ENCODE peak calls at places on chromosome 21, in five cellular contexts. T is sigmoid colon, L is endothelial cell, K is uterus, N is RWPE1. P is an unnamed sample.

GRCh38 chr21:40507978-40508377 is 339.0 kb downstream of the DSCAM start:
- DNase-seq in T (no peak), L (no peak), K (no peak), N (peak), P (no peak)

GRCh38 chr21:33212159-33212851 is 17.4 kb upstream of the IFNAR2 start:
- DNase-seq in T (no peak), L (no peak), K (no peak), N (no peak), P (no peak)

GRCh38 chr21:16002872-16003466 is 273.2 kb downstream of the USP25 start:
- DNase-seq in T (no peak), L (no peak), K (no peak), N (peak), P (no peak)

GRCh38 chr21:14545906-14546480 is at the start of gene SAMSN1:
- DNase-seq in T (peak), L (no peak), K (no peak), N (no peak), P (peak)

GRCh38 chr21:33265664-33266049 is 510 bp upstream of the IL10RB start:
- DNase-seq in T (peak), L (no peak), K (no peak), N (no peak), P (peak)

GRCh38 chr21:19565587-19565986 is 1162.0 kb upstream of the TMPRSS15 start:
- DNase-seq in T (no peak), L (no peak), K (no peak), N (no peak), P (no peak)

GRCh38 chr21:14917762-14918161 is 147.0 kb downstream of the NRIP1 start:
- DNase-seq in T (no peak), L (no peak), K (no peak), N (no peak), P (no peak)

GRCh38 chr21:14116080-14116481 is 94.7 kb downstream of the LIPI start:
- DNase-seq in T (no peak), L (no peak), K (no peak), N (no peak), P (peak)

GRCh38 chr21:16851054-16851453 is 661.8 kb upstream of the CXADR start:
- DNase-seq in T (no peak), L (no peak), K (no peak), N (no peak), P (no peak)

GRCh38 chr21:46153259-46154154 is 1.9 kb downstream of the FTCD start:
- DNase-seq in T (peak), L (peak), K (peak), N (no peak), P (peak)

GRCh38 chr21:22174746-22175145 is 1176.5 kb downstream of the NCAM2 start:
- DNase-seq in T (no peak), L (no peak), K (no peak), N (peak), P (no peak)

GRCh38 chr21:45979651-45980050 is 1.9 kb upstream of the COL6A1 start:
- DNase-seq in T (peak), L (no peak), K (peak), N (no peak), P (no peak)

GRCh38 chr21:36966066-36966845 is at the start of gene HLCS:
- DNase-seq in T (peak), L (peak), K (peak), N (peak), P (peak)

GRCh38 chr21:15768045-15768601 is 38.3 kb downstream of the USP25 start:
- DNase-seq in T (no peak), L (no peak), K (no peak), N (peak), P (no peak)

GRCh38 chr21:43767980-43768867 is 7.9 kb downstream of the CSTB start:
- DNase-seq in T (no peak), L (no peak), K (no peak), N (peak), P (no peak)

GRCh38 chr21:38942617-38943245 is 137.0 kb downstream of the ETS2 start:
- DNase-seq in T (no peak), L (no peak), K (no peak), N (no peak), P (no peak)

GRCh38 chr21:39885119-39885848 is 18.0 kb downstream of the PCP4 start:
- DNase-seq in T (peak), L (no peak), K (peak), N (no peak), P (no peak)

GRCh38 chr21:33196956-33197374 is 32.8 kb upstream of the IFNAR2 start:
- DNase-seq in T (peak), L (peak), K (peak), N (peak), P (peak)

GRCh38 chr21:35775778-35776515 is 284.4 kb downstream of the SETD4 start:
- DNase-seq in T (no peak), L (no peak), K (no peak), N (peak), P (no peak)

GRCh38 chr21:15729674-15730483 is at the start of gene USP25:
- DNase-seq in T (peak), L (peak), K (peak), N (peak), P (peak)

GRCh38 chr21:37784591-37785318 is 131.5 kb downstream of the KCNJ6 start:
- DNase-seq in T (no peak), L (no peak), K (no peak), N (no peak), P (no peak)

GRCh38 chr21:39263372-39263771 is 50.1 kb downstream of the BRWD1 start:
- DNase-seq in T (no peak), L (no peak), K (no peak), N (peak), P (no peak)

GRCh38 chr21:18369115-18369514 is 34.5 kb downstream of the TMPRSS15 start:
- DNase-seq in T (no peak), L (peak), K (no peak), N (no peak), P (no peak)

GRCh38 chr21:24302400-24302799 is 1304.9 kb downstream of the MRPL39 start:
- DNase-seq in T (no peak), L (no peak), K (no peak), N (no peak), P (no peak)

GRCh38 chr21:36395353-36396111 is 10.3 kb downstream of the CHAF1B start:
- DNase-seq in T (peak), L (no peak), K (no peak), N (no peak), P (no peak)

GRCh38 chr21:27590271-27590670 is 623.4 kb upstream of the ADAMTS5 start:
- DNase-seq in T (no peak), L (no peak), K (no peak), N (no peak), P (no peak)

GRCh38 chr21:45831991-45832740 is 149.4 kb upstream of the COL6A1 start:
- DNase-seq in T (peak), L (no peak), K (peak), N (no peak), P (no peak)

GRCh38 chr21:27359141-27359540 is 392.3 kb upstream of the ADAMTS5 start:
- DNase-seq in T (no peak), L (no peak), K (no peak), N (no peak), P (no peak)

GRCh38 chr21:27076035-27076434 is 109.1 kb upstream of the ADAMTS5 start:
- DNase-seq in T (no peak), L (no peak), K (no peak), N (no peak), P (no peak)

GRCh38 chr21:43352568-43353281 is 74.2 kb downstream of the SIK1 start:
- DNase-seq in T (no peak), L (no peak), K (no peak), N (no peak), P (peak)

GRCh38 chr21:36973986-36974850 is 7.7 kb upstream of the HLCS start:
- DNase-seq in T (no peak), L (no peak), K (no peak), N (no peak), P (no peak)

GRCh38 chr21:20997633-20998455 is at the start of gene NCAM2:
- DNase-seq in T (peak), L (peak), K (peak), N (peak), P (peak)

GRCh38 chr21:21000576-21001175 is 2.5 kb downstream of the NCAM2 start:
- DNase-seq in T (no peak), L (no peak), K (no peak), N (no peak), P (no peak)

GRCh38 chr21:20998456-20998789 is 214 bp downstream of the NCAM2 start:
- DNase-seq in T (no peak), L (no peak), K (no peak), N (peak), P (no peak)

GRCh38 chr21:20998886-20999285 is 677 bp downstream of the NCAM2 start:
- DNase-seq in T (no peak), L (no peak), K (no peak), N (no peak), P (no peak)

DNA sequence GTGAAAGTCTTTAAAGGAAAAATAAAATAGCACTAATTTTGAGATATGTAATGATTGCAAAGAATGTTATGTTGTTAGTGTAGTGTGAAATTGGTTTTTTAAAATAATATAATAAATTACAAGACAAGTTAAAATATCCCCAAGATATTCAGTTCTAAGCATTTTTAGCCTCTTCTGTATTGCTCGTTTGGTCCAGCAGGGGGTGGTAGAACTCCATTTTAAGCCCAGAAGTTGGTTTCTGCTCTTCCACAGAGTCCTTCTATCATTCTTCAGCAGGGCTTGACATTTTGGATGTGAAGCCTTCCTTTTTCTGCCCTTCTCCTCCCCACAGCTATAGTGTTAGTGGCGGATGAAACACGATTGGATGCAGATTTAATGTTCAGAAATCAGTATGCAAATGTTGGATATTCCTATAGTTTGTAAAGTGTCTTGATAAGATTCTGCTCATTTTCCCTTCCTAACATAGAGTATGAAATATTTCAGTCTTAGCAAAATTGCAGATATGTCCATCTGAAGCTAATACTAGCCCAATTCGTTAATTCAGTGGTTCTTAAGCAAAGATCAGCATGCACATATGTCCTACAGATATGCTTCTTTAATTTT is 1.5 kb downstream of the NCAM2 start:
- DNase-seq in T (no peak), L (peak), K (no peak), N (peak), P (peak)
- TF ChIP-seq CTCF in T (peak), L (peak), K (peak), N (peak), P (peak)

GRCh38 chr21:25790122-25790951 is 55.6 kb downstream of the GABPA start:
- DNase-seq in T (no peak), L (no peak), K (no peak), N (peak), P (peak)
- TF ChIP-seq CTCF in T (peak), L (peak), K (peak), N (peak), P (no peak)

DNA sequence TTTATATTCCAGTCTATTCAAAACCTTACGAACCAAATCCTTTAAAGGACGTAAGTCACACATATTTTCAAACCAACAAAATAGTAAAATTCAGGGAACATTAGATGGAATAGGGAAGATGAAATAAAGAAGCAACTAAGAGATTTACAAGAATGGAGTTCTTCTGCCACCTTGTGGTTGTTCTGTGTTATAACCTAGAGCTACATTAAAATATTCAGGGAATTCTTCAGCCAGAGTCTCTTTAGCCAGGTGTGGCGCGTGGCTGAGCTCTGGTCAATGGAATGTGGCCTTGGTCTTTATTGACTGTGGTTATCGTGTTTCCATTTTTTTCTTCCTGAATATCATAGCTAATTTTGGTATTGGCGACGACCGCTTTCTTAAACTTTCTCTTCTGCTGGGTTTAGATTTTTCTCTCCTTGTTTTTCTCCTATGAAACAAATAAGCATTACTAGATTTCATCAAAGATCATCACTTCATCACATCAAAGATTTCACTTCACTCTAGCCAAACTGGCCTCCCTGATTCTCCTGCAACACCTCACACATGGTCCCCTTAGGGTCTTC is 221.3 kb downstream of the MRPL39 start:
- DNase-seq in T (no peak), L (peak), K (no peak), N (peak), P (peak)
- TF ChIP-seq CTCF in T (peak), L (peak), K (peak), N (peak), P (peak)

GRCh38 chr21:34722684-34723300 is 54.0 kb downstream of the CLIC6 start:
- DNase-seq in T (no peak), L (peak), K (no peak), N (no peak), P (peak)
- TF ChIP-seq CTCF in T (no peak), L (peak), K (no peak), N (peak), P (peak)

DNA sequence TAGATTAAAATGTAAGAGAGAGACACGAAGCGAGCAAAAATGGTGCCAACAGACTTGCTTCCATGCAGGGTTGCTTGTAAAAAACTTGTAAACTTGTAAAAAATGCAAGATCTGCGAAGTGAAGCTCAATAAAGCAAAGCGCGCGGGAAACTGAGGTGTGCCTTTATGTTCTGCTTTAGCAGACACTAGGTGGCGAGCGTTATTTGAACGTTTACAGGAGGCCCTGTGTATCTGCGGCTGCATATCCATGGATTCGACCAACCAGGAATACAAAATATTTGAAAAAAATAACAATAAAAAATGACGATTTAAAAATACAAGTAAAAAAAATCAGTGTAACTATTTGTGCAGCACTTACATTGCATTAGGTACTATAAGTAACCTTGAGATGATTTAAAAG is 1.5 kb downstream of the UBE2G2 start:
- DNase-seq in T (no peak), L (peak), K (no peak), N (peak), P (no peak)
- TF ChIP-seq CTCF in T (no peak), L (no peak), K (peak), N (peak), P (no peak)

GRCh38 chr21:30408782-30409494 is 13.1 kb downstream of the KRTAP13-1 start:
- DNase-seq in T (no peak), L (peak), K (no peak), N (peak), P (no peak)
- TF ChIP-seq CTCF in T (no peak), L (peak), K (no peak), N (peak), P (no peak)

GRCh38 chr21:31558839-31559367 is 100.6 kb upstream of the SOD1 start:
- DNase-seq in T (peak), L (peak), K (peak), N (peak), P (peak)
- TF ChIP-seq CTCF in T (no peak), L (peak), K (peak), N (peak), P (no peak)

GRCh38 chr21:28992526-28993292 is at the start of gene LTN1:
- DNase-seq in T (peak), L (peak), K (peak), N (peak), P (peak)
- TF ChIP-seq CTCF in T (no peak), L (no peak), K (no peak), N (no peak), P (no peak)

DNA sequence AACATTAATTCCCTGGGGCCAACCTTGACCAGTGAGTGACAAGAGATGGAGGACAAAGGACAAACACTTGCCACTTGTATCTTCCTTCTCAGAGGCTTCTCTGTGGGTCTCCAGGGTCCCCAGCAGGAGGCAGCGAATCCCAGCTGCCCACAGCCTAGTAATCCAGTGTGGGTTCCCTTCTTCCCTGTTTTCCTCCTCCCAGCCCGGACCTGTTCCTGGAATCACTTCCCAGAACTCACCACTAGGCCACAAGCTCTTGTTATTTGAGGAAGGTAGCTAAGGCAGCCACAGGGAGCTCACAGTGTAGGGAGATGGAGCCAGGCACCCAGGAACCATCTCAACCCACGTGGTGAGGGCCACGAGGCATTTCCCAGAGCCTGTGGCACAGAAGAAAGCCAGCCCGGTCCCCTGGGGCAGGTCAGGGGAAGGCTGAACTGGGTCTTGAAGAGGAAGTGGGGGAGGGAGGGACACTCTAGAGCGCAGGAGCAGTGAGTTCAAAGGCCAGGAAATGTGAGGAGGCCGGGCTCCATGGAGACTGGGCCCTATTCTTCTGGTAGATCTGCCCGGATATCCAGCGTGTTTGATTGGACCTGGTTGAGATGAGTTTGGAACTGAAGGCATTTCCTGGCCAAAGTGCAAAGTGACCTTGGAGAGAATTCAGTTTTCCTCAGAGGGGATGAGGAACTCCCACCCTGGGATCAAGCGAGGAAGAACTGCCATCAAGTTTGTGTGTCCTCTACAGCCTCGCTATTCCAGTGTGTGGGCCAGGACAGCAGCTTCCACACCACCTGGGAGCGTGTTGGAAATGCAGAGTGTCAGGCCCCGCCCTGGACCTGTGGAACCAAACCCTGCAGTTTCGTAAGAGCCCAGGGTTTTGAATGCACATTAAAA is 20.3 kb upstream of the C2CD2 start:
- DNase-seq in T (no peak), L (no peak), K (peak), N (no peak), P (peak)
- TF ChIP-seq CTCF in T (no peak), L (peak), K (no peak), N (no peak), P (no peak)

GRCh38 chr21:42319851-42320602 is 4.8 kb upstream of the TFF3 start:
- DNase-seq in T (peak), L (no peak), K (peak), N (no peak), P (no peak)
- TF ChIP-seq CTCF in T (no peak), L (no peak), K (no peak), N (no peak), P (no peak)